ENCODE peak calls at places on chromosomes 3 and 15, in six cellular contexts. C is SHP77; V is HT1080; F is lung microvascular endothelial cell; A is activated T-cell treated with anti-CD3 and anti-CD28 coated beads, Interleukin-2, amount 50 U/mL, for 72 hours; B is RKO. S is an unnamed sample.

GRCh38 chr3:12705374-12705926 is 41.5 kb upstream of the RAF1 start:
- DNase-seq in C (no peak), B (no peak), F (no peak), A (no peak), V (no peak), S (no peak)

GRCh38 chr3:134852132-134852531 is 57.1 kb downstream of the EPHB1 start:
- DNase-seq in F (no peak), C (no peak), A (no peak), B (no peak), V (no peak), S (no peak)

GRCh38 chr3:154956815-154957214 is 123.3 kb upstream of the MME start:
- DNase-seq in C (no peak), B (no peak), F (no peak), V (peak; percentile 51), A (no peak), S (no peak)

GRCh38 chr3:182516597-182517336 is 276.5 kb upstream of the ATP11B start:
- DNase-seq in C (no peak), A (no peak), F (no peak), B (no peak), V (no peak), S (no peak)

GRCh38 chr3:43187836-43188479 is 82.1 kb upstream of the POMGNT2 start:
- DNase-seq in A (no peak), B (no peak), V (no peak), C (no peak), F (no peak), S (no peak)

GRCh38 chr3:16252243-16252978 is 12.3 kb downstream of the DPH3 start:
- DNase-seq in F (no peak), A (no peak), V (peak; percentile 33), B (no peak), C (no peak), S (no peak)

GRCh38 chr3:113805249-113805648 is 33.3 kb upstream of the GRAMD1C start:
- DNase-seq in V (no peak), A (no peak), C (no peak), F (no peak), B (no peak), S (no peak)

GRCh38 chr15:93028111-93028631 is 60.8 kb downstream of the RGMA start:
- DNase-seq in A (no peak), B (no peak), F (no peak), C (no peak), V (no peak), S (no peak)

GRCh38 chr3:53677406-53677805 is 168.8 kb downstream of the CHDH start:
- DNase-seq in A (no peak), V (no peak), C (peak; percentile 33), B (peak; percentile 33), F (no peak), S (no peak)

GRCh38 chr15:32730677-32731654 is 13.2 kb downstream of the GREM1 start:
- DNase-seq in C (peak; percentile 79), B (no peak), A (peak; percentile 42), F (peak; percentile 52), V (no peak), S (no peak)

GRCh38 chr3:15638193-15638890 is 36.8 kb downstream of the BTD start:
- DNase-seq in C (no peak), B (peak; percentile 20), A (peak; percentile 35), F (peak; percentile 26), V (no peak), S (no peak)

GRCh38 chr15:48112242-48112641 is 8.5 kb upstream of the SLC24A5 start:
- DNase-seq in F (peak; percentile 61), A (no peak), V (peak; percentile 36), C (peak; percentile 17), B (no peak), S (no peak)

GRCh38 chr15:39462691-39463090 is 118.2 kb upstream of the THBS1 start:
- DNase-seq in B (no peak), A (no peak), V (peak; percentile 59), C (no peak), F (peak; percentile 90), S (no peak)

GRCh38 chr3:12901631-12902045 is 60.3 kb upstream of the RPL32 start:
- DNase-seq in V (no peak), A (no peak), F (no peak), B (no peak), C (no peak), S (no peak)

GRCh38 chr3:172225215-172225707 is 185.9 kb downstream of the FNDC3B start:
- DNase-seq in B (no peak), C (no peak), A (no peak), F (no peak), V (no peak), S (no peak)

GRCh38 chr3:42535981-42536784 is 33.7 kb downstream of the VIPR1 start:
- DNase-seq in B (no peak), V (peak; percentile 20), F (peak; percentile 48), C (no peak), A (peak; percentile 43), S (no peak)

S was measured in SW 1271.